ENCODE peak calls at places on chromosomes 6 and 20, in four cellular contexts. One of them, this sample, is unnamed. For H3K9me3, the result is how much of the 10 kb centered on the place peaks cover.

GRCh38 chr6:148595550-148595949 is 151.3 kb upstream of the UST start:
- DNase-seq in ovary: no peak
- DNase-seq in Peyer's patch: no peak
- DNase-seq in stomach: no peak
- DNase-seq in this sample: no peak

GRCh38 chr20:10792291-10792690 is 118.5 kb upstream of the JAG1 start:
- DNase-seq in ovary: no peak
- DNase-seq in Peyer's patch: no peak
- DNase-seq in stomach: no peak
- DNase-seq in this sample: no peak

GRCh38 chr20:47606414-47607207 is 104.9 kb downstream of the NCOA3 start:
- DNase-seq in ovary: no peak
- DNase-seq in Peyer's patch: no peak
- DNase-seq in stomach: no peak
- DNase-seq in this sample: no peak

GRCh38 chr6:170022827-170023619 is 267.9 kb downstream of the DLL1 start:
- DNase-seq in ovary: peak
- DNase-seq in Peyer's patch: peak
- DNase-seq in stomach: peak
- DNase-seq in this sample: no peak

GRCh38 chr20:3670511-3670910 is 7.3 kb upstream of the GFRA4 start:
- DNase-seq in ovary: no peak
- DNase-seq in Peyer's patch: no peak
- DNase-seq in stomach: no peak
- DNase-seq in this sample: no peak

GRCh38 chr6:53464942-53465460 is 79.9 kb downstream of the GCLC start:
- DNase-seq in ovary: no peak
- DNase-seq in Peyer's patch: no peak
- DNase-seq in stomach: no peak
- DNase-seq in this sample: no peak

GRCh38 chr6:102333736-102334135 is 940.2 kb downstream of the GRIK2 start:
- DNase-seq in ovary: no peak
- DNase-seq in Peyer's patch: no peak
- DNase-seq in stomach: no peak
- DNase-seq in this sample: no peak

GRCh38 chr6:81476881-81477280 is 275.6 kb downstream of the TENT5A start:
- DNase-seq in ovary: no peak
- DNase-seq in Peyer's patch: no peak
- DNase-seq in stomach: no peak
- DNase-seq in this sample: no peak

GRCh38 chr20:35561268-35561667 is 19.4 kb downstream of the ERGIC3 start:
- DNase-seq in ovary: no peak
- DNase-seq in Peyer's patch: no peak
- DNase-seq in stomach: no peak
- DNase-seq in this sample: no peak

GRCh38 chr6:110628330-110628729 is 151.9 kb upstream of the SLC22A16 start:
- DNase-seq in ovary: no peak
- DNase-seq in Peyer's patch: no peak
- DNase-seq in stomach: no peak
- DNase-seq in this sample: no peak

GRCh38 chr6:50180646-50181045 is 130.9 kb upstream of the DEFB112 start:
- DNase-seq in ovary: no peak
- DNase-seq in Peyer's patch: no peak
- DNase-seq in stomach: no peak
- DNase-seq in this sample: no peak

GRCh38 chr6:50187212-50188055 is 137.7 kb upstream of the DEFB112 start:
- DNase-seq in ovary: no peak
- DNase-seq in Peyer's patch: no peak
- DNase-seq in stomach: no peak
- DNase-seq in this sample: no peak

GRCh38 chr6:50185006-50185405 is 135.3 kb upstream of the DEFB112 start:
- DNase-seq in ovary: no peak
- DNase-seq in Peyer's patch: no peak
- DNase-seq in stomach: no peak
- DNase-seq in this sample: no peak
- TF ChIP-seq CTCF in ovary: no peak
- TF ChIP-seq CTCF in Peyer's patch: no peak
- TF ChIP-seq CTCF in stomach: no peak
- TF ChIP-seq CTCF in this sample: no peak

DNA sequence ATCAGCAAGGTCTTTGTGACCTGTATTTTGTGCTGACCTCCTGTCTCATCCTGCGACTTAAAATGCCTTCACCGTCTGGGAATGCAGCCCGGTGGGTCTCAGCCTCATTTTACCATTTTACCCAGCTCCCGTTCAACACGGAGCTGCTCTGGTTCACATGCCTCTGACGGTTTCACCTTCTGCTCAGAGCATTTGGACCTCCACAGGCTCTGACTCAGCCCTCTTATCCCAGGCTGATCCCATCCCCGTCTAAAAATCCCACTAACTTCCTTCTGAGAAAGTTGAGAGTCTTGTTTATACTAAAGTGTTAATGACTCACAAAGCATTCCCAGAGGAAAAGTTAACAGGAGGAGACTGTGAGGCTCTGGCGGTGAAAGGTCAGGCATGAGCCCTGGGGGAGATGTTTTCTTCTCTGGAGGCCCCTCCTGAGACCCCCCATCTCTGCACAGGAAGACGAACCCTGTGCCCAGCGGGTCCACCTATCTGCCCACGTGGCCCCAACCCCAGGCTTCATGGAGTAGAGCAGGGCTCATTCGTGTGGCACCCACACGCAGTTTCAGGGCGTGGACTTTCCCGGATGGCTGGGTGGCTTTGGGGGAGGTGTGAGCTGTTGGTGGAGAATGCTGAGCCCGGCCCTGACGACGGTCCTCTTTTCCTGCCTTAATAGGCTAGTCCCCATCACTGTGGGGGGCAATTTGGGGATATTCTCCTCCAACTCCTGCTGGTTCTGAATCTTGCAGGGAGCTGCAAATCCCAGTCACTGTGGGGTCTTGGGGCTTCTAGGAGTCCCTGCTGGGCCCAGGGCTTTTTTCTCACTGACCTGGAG is 3.3 kb upstream of the BIRC7 start:
- DNase-seq in ovary: no peak
- DNase-seq in Peyer's patch: no peak
- DNase-seq in stomach: no peak
- DNase-seq in this sample: no peak
- H3K27ac ChIP-seq in ovary: no peak
- H3K27ac ChIP-seq in Peyer's patch: no peak
- H3K27ac ChIP-seq in stomach: no peak
- H3K27ac ChIP-seq in this sample: no peak

GRCh38 chr20:56158489-56158888 is 90.0 kb upstream of the MC3R start:
- DNase-seq in ovary: no peak
- DNase-seq in Peyer's patch: no peak
- DNase-seq in stomach: no peak
- DNase-seq in this sample: no peak

GRCh38 chr20:56166781-56167465 is 81.6 kb upstream of the MC3R start:
- DNase-seq in ovary: no peak
- DNase-seq in Peyer's patch: no peak
- DNase-seq in stomach: no peak
- DNase-seq in this sample: no peak

GRCh38 chr20:56160956-56161355 is 87.6 kb upstream of the MC3R start:
- DNase-seq in ovary: no peak
- DNase-seq in Peyer's patch: no peak
- DNase-seq in stomach: no peak
- DNase-seq in this sample: no peak

DNA sequence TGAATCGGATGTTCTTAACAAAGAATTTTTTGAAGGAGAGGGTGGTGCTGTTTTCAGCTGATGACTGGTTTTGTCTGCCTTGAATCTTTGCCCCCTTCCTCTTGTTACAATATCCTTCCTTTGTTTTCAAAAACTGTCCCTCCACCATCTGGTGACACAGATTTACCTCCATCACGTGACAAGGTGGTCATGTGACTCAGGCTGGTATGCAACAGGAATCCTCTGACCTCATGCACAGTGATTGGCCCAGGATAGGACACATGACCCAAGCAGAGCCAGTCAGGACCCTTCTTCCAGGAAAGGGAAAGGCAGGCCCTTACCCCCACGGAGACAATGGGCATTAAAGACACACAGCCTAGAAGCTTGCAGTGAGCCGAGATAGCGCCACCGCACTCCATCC is 84.7 kb upstream of the MC3R start:
- DNase-seq in ovary: no peak
- DNase-seq in Peyer's patch: no peak
- DNase-seq in stomach: no peak
- DNase-seq in this sample: no peak
- H3K9me3 ChIP-seq in ovary: under half
- H3K9me3 ChIP-seq in Peyer's patch: under half
- H3K9me3 ChIP-seq in stomach: under half
- H3K9me3 ChIP-seq in this sample: under half

DNA sequence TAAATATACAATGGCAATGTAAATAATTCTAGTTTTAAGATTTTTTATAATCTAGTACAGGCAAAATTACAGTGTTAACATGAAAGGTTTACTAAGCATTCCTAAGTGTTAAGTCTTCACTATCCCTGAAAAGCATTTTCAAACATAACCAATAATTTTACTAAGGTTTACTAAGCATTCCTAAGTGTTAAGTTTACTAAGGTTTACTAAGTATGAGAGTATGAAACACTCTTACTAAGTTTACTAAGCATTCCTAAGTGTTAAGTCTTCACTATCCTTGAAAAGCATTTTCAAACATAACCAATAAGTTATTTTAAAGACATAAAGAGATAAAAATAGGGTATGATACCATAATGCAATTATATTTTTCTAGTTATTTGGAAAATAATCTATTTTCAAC is 82.6 kb downstream of the PRSS35 start:
- DNase-seq in ovary: no peak
- DNase-seq in Peyer's patch: no peak
- DNase-seq in stomach: no peak
- DNase-seq in this sample: no peak
- TF ChIP-seq CTCF in ovary: no peak
- TF ChIP-seq CTCF in Peyer's patch: no peak
- TF ChIP-seq CTCF in stomach: no peak
- TF ChIP-seq CTCF in this sample: no peak

DNA sequence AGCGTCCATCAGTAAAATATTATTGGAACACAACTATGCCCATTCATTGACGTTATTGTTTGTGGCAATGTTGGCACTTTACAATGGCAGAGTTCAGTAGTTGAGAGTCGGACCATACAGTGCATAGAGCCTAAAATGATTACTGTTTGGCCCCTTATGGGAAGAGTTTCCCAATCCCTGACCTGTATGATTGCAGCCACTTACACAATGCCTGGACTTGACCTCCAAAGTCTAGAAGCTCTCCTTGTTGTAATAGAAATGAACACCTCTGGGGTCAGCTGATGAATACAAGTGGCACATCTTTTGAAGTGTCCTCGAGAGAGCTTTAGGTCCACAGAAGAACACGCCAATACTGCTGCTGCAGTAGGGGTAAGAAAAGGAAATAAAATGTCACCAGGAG is 59.0 kb downstream of the NOX3 start:
- DNase-seq in ovary: no peak
- DNase-seq in Peyer's patch: no peak
- DNase-seq in stomach: no peak
- DNase-seq in this sample: no peak
- H3K27ac ChIP-seq in ovary: no peak
- H3K27ac ChIP-seq in Peyer's patch: no peak
- H3K27ac ChIP-seq in stomach: no peak
- H3K27ac ChIP-seq in this sample: no peak

GRCh38 chr20:30610044-30610693 is 647.3 kb upstream of the DEFB115 start:
- DNase-seq in ovary: peak
- DNase-seq in Peyer's patch: no peak
- DNase-seq in stomach: no peak
- DNase-seq in this sample: no peak

GRCh38 chr20:30610751-30611150 is 646.7 kb upstream of the DEFB115 start:
- DNase-seq in ovary: no peak
- DNase-seq in Peyer's patch: no peak
- DNase-seq in stomach: no peak
- DNase-seq in this sample: no peak

GRCh38 chr20:30611239-30611984 is 646.1 kb upstream of the DEFB115 start:
- DNase-seq in ovary: no peak
- DNase-seq in Peyer's patch: no peak
- DNase-seq in stomach: no peak
- DNase-seq in this sample: no peak

GRCh38 chr20:30606990-30607389 is 650.5 kb upstream of the DEFB115 start:
- DNase-seq in ovary: no peak
- DNase-seq in Peyer's patch: no peak
- DNase-seq in stomach: no peak
- DNase-seq in this sample: no peak

GRCh38 chr20:30612344-30612743 is 645.1 kb upstream of the DEFB115 start:
- DNase-seq in ovary: no peak
- DNase-seq in Peyer's patch: no peak
- DNase-seq in stomach: no peak
- DNase-seq in this sample: no peak
- H3K9me3 ChIP-seq in ovary: under half
- H3K9me3 ChIP-seq in Peyer's patch: under half
- H3K9me3 ChIP-seq in stomach: under half
- H3K9me3 ChIP-seq in this sample: under half